ENCODE peak calls at places on chromosome 1, in eight cellular contexts. Z, P, D, Y, S, R, M and V are unnamed samples.

GRCh38 chr1:192430644-192431043 is 113.9 kb downstream of the RGS21 start:
- DNase-seq in Z (no peak), P (no peak), D (no peak), Y (no peak), S (no peak), R (no peak), M (no peak), V (no peak)

GRCh38 chr1:97433520-97434175 is 487.2 kb downstream of the DPYD start:
- DNase-seq in Z (no peak), P (no peak), D (peak), Y (no peak), S (peak), R (peak), M (no peak), V (peak)

GRCh38 chr1:12648741-12649140 is 4.9 kb downstream of the AADACL4 start:
- DNase-seq in Z (no peak), P (no peak), D (no peak), Y (no peak), S (no peak), R (no peak), M (no peak), V (no peak)

GRCh38 chr1:69707103-69707502 is 139.4 kb downstream of the LRRC7 start:
- DNase-seq in Z (no peak), P (no peak), D (no peak), Y (no peak), S (no peak), R (no peak), M (no peak), V (no peak)

GRCh38 chr1:38476111-38476783 is 383.3 kb downstream of the RRAGC start:
- DNase-seq in Z (no peak), P (peak), D (no peak), Y (peak), S (no peak), R (no peak), M (no peak), V (no peak)

GRCh38 chr1:202965441-202965821 is 1.6 kb downstream of the CYB5R1 start:
- DNase-seq in Z (no peak), P (no peak), D (no peak), Y (no peak), S (no peak), R (peak), M (no peak), V (no peak)

GRCh38 chr1:185315364-185316108 is 1.5 kb downstream of the IVNS1ABP start:
- DNase-seq in Z (peak), P (no peak), D (no peak), Y (no peak), S (no peak), R (no peak), M (peak), V (no peak)

GRCh38 chr1:228415853-228416216 is 826 bp downstream of the TRIM17 start:
- DNase-seq in Z (no peak), P (no peak), D (no peak), Y (peak), S (no peak), R (no peak), M (peak), V (no peak)

GRCh38 chr1:161885013-161885412 is 118.9 kb downstream of the ATF6 start:
- DNase-seq in Z (no peak), P (no peak), D (peak), Y (no peak), S (peak), R (peak), M (no peak), V (peak)

GRCh38 chr1:161511018-161511755 is 5.9 kb downstream of the FCGR2A start:
- DNase-seq in Z (no peak), P (no peak), D (no peak), Y (no peak), S (no peak), R (no peak), M (no peak), V (no peak)

GRCh38 chr1:7615138-7615537 is 156.0 kb upstream of the VAMP3 start:
- DNase-seq in Z (no peak), P (no peak), D (no peak), Y (no peak), S (no peak), R (no peak), M (no peak), V (no peak)

GRCh38 chr1:243254927-243255790 is at the start of gene CEP170:
- DNase-seq in Z (peak), P (peak), D (peak), Y (peak), S (peak), R (peak), M (peak), V (peak)

GRCh38 chr1:87939486-87939885 is 610.8 kb downstream of the LMO4 start:
- DNase-seq in Z (no peak), P (no peak), D (no peak), Y (no peak), S (no peak), R (no peak), M (no peak), V (no peak)

GRCh38 chr1:212315907-212316306 is 30.7 kb downstream of the PPP2R5A start:
- DNase-seq in Z (peak), P (no peak), D (peak), Y (peak), S (peak), R (no peak), M (peak), V (no peak)

GRCh38 chr1:44619261-44619900 is 54.9 kb downstream of the TMEM53 start:
- DNase-seq in Z (no peak), P (no peak), D (peak), Y (no peak), S (peak), R (no peak), M (no peak), V (no peak)

GRCh38 chr1:67489643-67490042 is 59.4 kb upstream of the SERBP1 start:
- DNase-seq in Z (no peak), P (no peak), D (no peak), Y (peak), S (no peak), R (peak), M (peak), V (no peak)

GRCh38 chr1:174217787-174218574 is 58.7 kb downstream of the RABGAP1L start:
- DNase-seq in Z (no peak), P (no peak), D (peak), Y (no peak), S (peak), R (no peak), M (no peak), V (no peak)

GRCh38 chr1:2809656-2810055 is 8.2 kb upstream of the TTC34 start:
- DNase-seq in Z (no peak), P (no peak), D (no peak), Y (no peak), S (no peak), R (no peak), M (no peak), V (no peak)

GRCh38 chr1:87024936-87025537 is 110.6 kb downstream of the HS2ST1 start:
- DNase-seq in Z (no peak), P (no peak), D (peak), Y (peak), S (peak), R (peak), M (no peak), V (no peak)

GRCh38 chr1:37822942-37823865 is 15.2 kb upstream of the YRDC start:
- DNase-seq in Z (no peak), P (no peak), D (no peak), Y (no peak), S (no peak), R (no peak), M (peak), V (no peak)

GRCh38 chr1:85577421-85578320 is 2.9 kb upstream of the CCN1 start:
- DNase-seq in Z (peak), P (no peak), D (peak), Y (peak), S (no peak), R (no peak), M (peak), V (peak)
- TF ChIP-seq CTCF in Z (no peak), P (no peak), D (no peak), Y (no peak), S (no peak), R (no peak), M (no peak), V (no peak)

GRCh38 chr1:42730988-42731387 is 9.0 kb downstream of the CLDN19 start:
- DNase-seq in Z (peak), P (no peak), D (no peak), Y (no peak), S (no peak), R (peak), M (peak), V (no peak)
- TF ChIP-seq CTCF in Z (no peak), P (no peak), D (no peak), Y (no peak), S (no peak), R (no peak), M (peak), V (no peak)

GRCh38 chr1:150973826-150974579 is 632 bp downstream of the CERS2 start:
- DNase-seq in Z (peak), P (no peak), D (no peak), Y (peak), S (no peak), R (no peak), M (peak), V (no peak)

GRCh38 chr1:150970818-150971582 is 3.6 kb downstream of the CERS2 start:
- DNase-seq in Z (peak), P (no peak), D (peak), Y (no peak), S (no peak), R (no peak), M (no peak), V (peak)

GRCh38 chr1:150973258-150973825 is 1.3 kb downstream of the CERS2 start:
- DNase-seq in Z (peak), P (no peak), D (no peak), Y (no peak), S (no peak), R (no peak), M (peak), V (no peak)

GRCh38 chr1:150972417-150972940 is 2.2 kb downstream of the CERS2 start:
- DNase-seq in Z (no peak), P (no peak), D (no peak), Y (no peak), S (no peak), R (no peak), M (no peak), V (no peak)

GRCh38 chr1:150971583-150972416 is 2.8 kb downstream of the CERS2 start:
- DNase-seq in Z (no peak), P (no peak), D (no peak), Y (no peak), S (no peak), R (no peak), M (peak), V (no peak)
- TF ChIP-seq CTCF in Z (no peak), P (peak), D (peak), Y (no peak), S (peak), R (no peak), M (peak), V (peak)

GRCh38 chr1:201347498-201348210 is 29.8 kb downstream of the TNNT2 start:
- DNase-seq in Z (no peak), P (no peak), D (no peak), Y (no peak), S (no peak), R (no peak), M (no peak), V (no peak)

GRCh38 chr1:201348211-201348566 is 29.3 kb downstream of the TNNT2 start:
- DNase-seq in Z (peak), P (peak), D (peak), Y (peak), S (peak), R (peak), M (peak), V (peak)

GRCh38 chr1:201346987-201347386 is 30.5 kb downstream of the TNNT2 start:
- DNase-seq in Z (no peak), P (no peak), D (no peak), Y (no peak), S (no peak), R (no peak), M (no peak), V (no peak)

GRCh38 chr1:201345081-201345355 is 32.5 kb downstream of the TNNT2 start:
- DNase-seq in Z (no peak), P (no peak), D (no peak), Y (no peak), S (no peak), R (no peak), M (no peak), V (no peak)

GRCh38 chr1:201346337-201346939 is 31.0 kb downstream of the TNNT2 start:
- DNase-seq in Z (peak), P (peak), D (peak), Y (no peak), S (peak), R (peak), M (peak), V (peak)
- TF ChIP-seq CTCF in Z (peak), P (peak), D (peak), Y (no peak), S (peak), R (peak), M (no peak), V (peak)